ENCODE peak calls at places on chromosomes 7 and 10, in four cellular contexts. One of them, this sample, is unnamed. For H3K9me3, the result is how much of the 10 kb centered on the place peaks cover.

GRCh38 chr7:66748791-66749190 is 8.3 kb downstream of the RABGEF1 start:
- DNase-seq in aorta: no peak
- DNase-seq in breast epithelium: no peak
- DNase-seq in tibial nerve: no peak
- DNase-seq in this sample: no peak

GRCh38 chr10:78851652-78852051 is 217.1 kb upstream of the ZMIZ1 start:
- DNase-seq in aorta: no peak
- DNase-seq in breast epithelium: no peak
- DNase-seq in tibial nerve: no peak
- DNase-seq in this sample: no peak

GRCh38 chr7:13161125-13161524 is 473.7 kb downstream of the ARL4A start:
- DNase-seq in aorta: no peak
- DNase-seq in breast epithelium: no peak
- DNase-seq in tibial nerve: no peak
- DNase-seq in this sample: no peak

GRCh38 chr10:46558141-46558410 is 1.6 kb upstream of the GPRIN2 start:
- DNase-seq in aorta: no peak
- DNase-seq in breast epithelium: no peak
- DNase-seq in tibial nerve: no peak
- DNase-seq in this sample: no peak

GRCh38 chr7:18694484-18694883 is 198.9 kb downstream of the HDAC9 start:
- DNase-seq in aorta: no peak
- DNase-seq in breast epithelium: no peak
- DNase-seq in tibial nerve: no peak
- DNase-seq in this sample: no peak

GRCh38 chr7:136993377-136993776 is 124.9 kb downstream of the CHRM2 start:
- DNase-seq in aorta: no peak
- DNase-seq in breast epithelium: no peak
- DNase-seq in tibial nerve: no peak
- DNase-seq in this sample: no peak

GRCh38 chr10:63415635-63416244 is 50.0 kb downstream of the JMJD1C start:
- DNase-seq in aorta: no peak
- DNase-seq in breast epithelium: no peak
- DNase-seq in tibial nerve: no peak
- DNase-seq in this sample: no peak

GRCh38 chr7:135253851-135254815 is 20.5 kb downstream of the STRA8 start:
- DNase-seq in aorta: peak
- DNase-seq in breast epithelium: peak
- DNase-seq in tibial nerve: peak
- DNase-seq in this sample: no peak

GRCh38 chr7:159026271-159027047 is 118.2 kb downstream of the VIPR2 start:
- DNase-seq in aorta: no peak
- DNase-seq in breast epithelium: peak
- DNase-seq in tibial nerve: no peak
- DNase-seq in this sample: no peak

GRCh38 chr10:104329754-104330153 is 8.5 kb downstream of the ITPRIP start:
- DNase-seq in aorta: peak
- DNase-seq in breast epithelium: no peak
- DNase-seq in tibial nerve: no peak
- DNase-seq in this sample: no peak

GRCh38 chr10:70135684-70136083 is 3.1 kb upstream of the AIFM2 start:
- DNase-seq in aorta: no peak
- DNase-seq in breast epithelium: no peak
- DNase-seq in tibial nerve: no peak
- DNase-seq in this sample: no peak

GRCh38 chr10:107238275-107238674 is 73.8 kb upstream of the SORCS1 start:
- DNase-seq in aorta: no peak
- DNase-seq in breast epithelium: no peak
- DNase-seq in tibial nerve: no peak
- DNase-seq in this sample: no peak

DNA sequence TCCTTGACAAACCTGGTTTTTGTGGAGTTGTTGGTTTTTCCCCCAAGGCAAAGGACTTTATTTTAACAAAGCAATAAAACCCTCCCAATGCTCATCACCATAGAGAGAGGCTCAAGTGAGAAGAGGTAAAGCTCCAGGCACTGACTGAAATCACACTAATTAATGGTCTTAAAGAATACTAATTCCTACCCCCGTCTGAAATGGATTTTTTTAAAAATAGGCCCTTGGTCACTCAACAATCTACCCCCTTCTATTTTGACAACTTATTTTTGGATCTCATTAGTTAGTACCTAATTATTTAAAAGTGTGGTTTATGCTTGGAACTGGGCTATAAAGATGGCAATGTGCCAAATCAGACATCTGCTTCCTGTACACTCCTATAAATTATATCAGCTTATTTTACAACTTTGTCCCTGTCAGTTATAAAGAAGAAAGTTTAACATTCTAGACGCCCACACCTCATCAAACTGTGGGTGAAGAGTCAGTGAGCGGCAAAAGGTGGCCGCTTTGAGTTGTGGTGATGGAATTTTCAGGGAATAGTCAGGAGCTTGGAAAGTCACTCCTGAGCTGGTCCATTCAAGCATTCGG is 10.6 kb downstream of the GLI3 start:
- DNase-seq in aorta: no peak
- DNase-seq in breast epithelium: no peak
- DNase-seq in tibial nerve: no peak
- DNase-seq in this sample: no peak
- H3K9me3 ChIP-seq in aorta: under half
- H3K9me3 ChIP-seq in breast epithelium: under half
- H3K9me3 ChIP-seq in tibial nerve: under half
- H3K9me3 ChIP-seq in this sample: under half

GRCh38 chr7:139094596-139094995 is 14.9 kb downstream of the ZC3HAV1 start:
- DNase-seq in aorta: no peak
- DNase-seq in breast epithelium: no peak
- DNase-seq in tibial nerve: no peak
- DNase-seq in this sample: no peak

GRCh38 chr7:139094030-139094429 is 15.5 kb downstream of the ZC3HAV1 start:
- DNase-seq in aorta: no peak
- DNase-seq in breast epithelium: no peak
- DNase-seq in tibial nerve: no peak
- DNase-seq in this sample: no peak

GRCh38 chr7:139091677-139091996 is 17.9 kb downstream of the ZC3HAV1 start:
- DNase-seq in aorta: no peak
- DNase-seq in breast epithelium: no peak
- DNase-seq in tibial nerve: no peak
- DNase-seq in this sample: no peak

GRCh38 chr7:139095194-139095659 is 14.3 kb downstream of the ZC3HAV1 start:
- DNase-seq in aorta: peak
- DNase-seq in breast epithelium: peak
- DNase-seq in tibial nerve: no peak
- DNase-seq in this sample: peak

DNA sequence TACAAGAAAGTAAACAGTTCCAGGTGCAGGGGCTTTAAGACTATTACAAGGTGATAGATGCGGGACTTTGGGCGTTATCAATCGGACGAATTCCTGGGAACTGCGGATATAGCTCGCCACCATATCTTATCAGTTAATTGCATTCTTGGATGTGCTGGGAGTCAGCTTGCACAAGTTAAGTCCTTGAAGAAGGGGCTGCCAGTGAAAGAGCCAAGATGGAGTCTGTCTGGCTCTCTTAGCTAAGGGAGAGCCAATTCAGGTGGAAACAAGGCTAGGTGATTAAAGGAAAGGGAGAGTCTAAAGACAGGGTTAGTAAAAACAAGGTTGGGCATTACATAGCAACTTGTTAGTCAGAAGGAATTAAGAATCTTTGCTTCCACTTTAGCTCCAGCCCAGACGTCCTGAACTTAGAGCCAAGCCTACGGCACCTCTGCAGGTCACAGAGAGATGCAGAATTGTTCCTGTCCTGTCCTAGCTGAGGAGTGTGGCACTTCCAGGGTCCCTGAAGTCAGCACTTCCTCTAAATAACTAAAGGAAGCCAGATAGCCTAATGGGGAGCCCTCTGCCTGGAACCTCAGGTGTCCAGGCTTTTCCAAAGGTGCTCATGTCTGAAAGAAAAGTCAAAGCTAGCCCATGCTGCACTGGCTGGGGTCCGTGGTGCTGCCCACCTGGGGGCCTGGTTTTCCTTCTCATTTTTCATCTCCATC is 17.3 kb downstream of the ZC3HAV1 start:
- DNase-seq in aorta: no peak
- DNase-seq in breast epithelium: no peak
- DNase-seq in tibial nerve: no peak
- DNase-seq in this sample: no peak
- H3K9me3 ChIP-seq in aorta: under half
- H3K9me3 ChIP-seq in breast epithelium: under half
- H3K9me3 ChIP-seq in tibial nerve: under half
- H3K9me3 ChIP-seq in this sample: under half

GRCh38 chr10:132468201-132468600 is 69.4 kb upstream of the INPP5A start:
- DNase-seq in aorta: no peak
- DNase-seq in breast epithelium: no peak
- DNase-seq in tibial nerve: no peak
- DNase-seq in this sample: no peak

GRCh38 chr10:132471125-132471451 is 66.5 kb upstream of the INPP5A start:
- DNase-seq in aorta: peak
- DNase-seq in breast epithelium: no peak
- DNase-seq in tibial nerve: no peak
- DNase-seq in this sample: no peak

GRCh38 chr10:132468651-132469050 is 68.9 kb upstream of the INPP5A start:
- DNase-seq in aorta: peak
- DNase-seq in breast epithelium: no peak
- DNase-seq in tibial nerve: no peak
- DNase-seq in this sample: no peak

GRCh38 chr10:132470306-132471124 is 67.1 kb upstream of the INPP5A start:
- DNase-seq in aorta: peak
- DNase-seq in breast epithelium: no peak
- DNase-seq in tibial nerve: no peak
- DNase-seq in this sample: no peak

DNA sequence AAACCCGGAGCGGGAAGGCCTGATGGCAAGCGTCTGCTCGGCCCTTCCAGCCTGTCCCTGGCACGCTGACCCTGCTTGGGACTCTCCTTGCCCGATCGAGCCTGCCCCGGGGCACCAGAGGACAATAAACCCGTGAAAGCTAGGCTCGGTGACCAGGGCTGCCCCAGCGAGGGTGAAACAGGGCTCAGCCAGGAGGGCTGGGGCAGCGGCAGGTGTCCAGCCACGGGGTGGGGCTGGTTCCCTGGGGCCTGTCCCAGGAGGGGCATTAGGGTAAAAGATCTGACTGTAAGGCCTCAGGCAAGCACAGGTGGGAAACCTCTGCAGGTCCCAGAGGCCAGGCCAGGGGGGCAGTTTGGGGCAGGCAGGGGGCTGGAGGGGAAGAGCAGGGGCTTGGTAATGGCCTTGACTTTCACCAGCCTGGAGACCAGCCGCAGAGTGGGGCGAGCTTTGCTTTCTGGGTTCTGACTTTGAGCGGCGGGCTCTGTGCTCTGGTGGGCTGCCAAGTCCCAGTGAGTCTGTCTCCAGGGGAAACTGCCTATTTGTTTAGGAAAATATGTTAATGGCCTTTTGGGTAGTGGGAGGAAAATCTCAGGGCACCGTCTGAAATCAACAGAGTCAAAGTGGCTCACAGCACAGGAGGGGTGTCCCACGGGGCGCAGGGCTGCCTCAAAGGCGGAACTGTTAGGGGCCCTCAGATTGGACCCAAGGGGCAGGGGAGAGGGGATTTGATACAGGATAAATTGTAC is 68.2 kb upstream of the INPP5A start:
- DNase-seq in aorta: peak
- DNase-seq in breast epithelium: no peak
- DNase-seq in tibial nerve: no peak
- DNase-seq in this sample: no peak
- H3K9me3 ChIP-seq in aorta: under half
- H3K9me3 ChIP-seq in breast epithelium: under half
- H3K9me3 ChIP-seq in tibial nerve: under half
- H3K9me3 ChIP-seq in this sample: under half

GRCh38 chr10:37234692-37235091 is 109.3 kb downstream of the ANKRD30A start:
- DNase-seq in aorta: no peak
- DNase-seq in breast epithelium: no peak
- DNase-seq in tibial nerve: no peak
- DNase-seq in this sample: no peak
- H3K9me3 ChIP-seq in aorta: under half
- H3K9me3 ChIP-seq in breast epithelium: under half
- H3K9me3 ChIP-seq in tibial nerve: under half
- H3K9me3 ChIP-seq in this sample: under half

GRCh38 chr10:37495415-37495814 is 362.0 kb downstream of the ZNF248 start:
- DNase-seq in aorta: no peak
- DNase-seq in breast epithelium: no peak
- DNase-seq in tibial nerve: no peak
- DNase-seq in this sample: no peak
- H3K9me3 ChIP-seq in aorta: under half
- H3K9me3 ChIP-seq in breast epithelium: under half
- H3K9me3 ChIP-seq in tibial nerve: under half
- H3K9me3 ChIP-seq in this sample: under half

DNA sequence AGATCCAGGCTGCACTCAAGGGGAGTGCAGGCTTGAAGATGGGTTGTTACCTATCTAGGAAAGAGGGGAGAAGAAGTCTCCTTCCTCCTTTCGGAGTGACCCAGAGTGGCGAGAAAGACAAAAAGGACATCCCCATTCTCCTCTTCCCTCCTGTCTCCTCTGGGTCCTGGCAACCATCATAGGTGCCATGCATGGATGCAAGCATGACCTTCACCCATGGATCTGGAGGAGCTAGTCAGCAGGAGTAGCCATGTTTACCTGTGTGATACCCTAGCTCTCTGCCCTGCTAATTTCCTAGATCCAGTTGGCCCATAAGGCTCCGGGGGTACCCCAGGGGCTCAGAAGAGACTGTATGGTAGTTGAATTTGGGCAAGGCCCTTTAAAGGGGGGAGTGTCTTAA is 17.2 kb upstream of the CROT start:
- DNase-seq in aorta: no peak
- DNase-seq in breast epithelium: no peak
- DNase-seq in tibial nerve: no peak
- DNase-seq in this sample: no peak
- H3K9me3 ChIP-seq in aorta: under half
- H3K9me3 ChIP-seq in breast epithelium: under half
- H3K9me3 ChIP-seq in tibial nerve: under half
- H3K9me3 ChIP-seq in this sample: under half